ENCODE peak calls at places on chromosomes 11 and 22, in five cellular contexts. V, H, Y, S and X are unnamed samples.

GRCh38 chr11:109945626-109946321 is 147.4 kb upstream of the ZC3H12C start:
- DNase-seq in V (no peak), H (no peak), Y (no peak), S (no peak), X (no peak)

GRCh38 chr11:30244255-30244654 is 13.4 kb downstream of the FSHB start:
- DNase-seq in V (no peak), H (peak; percentile 4), Y (no peak), S (no peak), X (no peak)

GRCh38 chr11:27398413-27398780 is 35.4 kb upstream of the CCDC34 start:
- DNase-seq in V (no peak), H (no peak), Y (no peak), S (no peak), X (no peak)

GRCh38 chr11:67195971-67196418 is 70.3 kb upstream of the GRK2 start:
- DNase-seq in V (no peak), H (peak; percentile 85), Y (peak; percentile 28), S (no peak), X (no peak)

GRCh38 chr11:132941024-132941646 is 591.2 kb downstream of the OPCML start:
- DNase-seq in V (no peak), H (peak; percentile 33), Y (peak; percentile 66), S (no peak), X (no peak)

GRCh38 chr11:46930089-46930488 is 6.5 kb upstream of the CSTPP1 start:
- DNase-seq in V (no peak), H (peak; percentile 63), Y (no peak), S (no peak), X (peak; percentile 67)

GRCh38 chr22:50698546-50698945 is 25.9 kb downstream of the SHANK3 start:
- DNase-seq in V (peak; percentile 19), H (no peak), Y (no peak), S (no peak), X (no peak)

GRCh38 chr11:91560434-91560833 is 664.2 kb upstream of the FAT3 start:
- DNase-seq in V (no peak), H (no peak), Y (no peak), S (no peak), X (no peak)

GRCh38 chr11:95322546-95322945 is 91.5 kb upstream of the SESN3 start:
- DNase-seq in V (no peak), H (no peak), Y (no peak), S (no peak), X (no peak)

GRCh38 chr22:39920134-39920743 is 19.4 kb downstream of the GRAP2 start:
- DNase-seq in V (no peak), H (no peak), Y (no peak), S (no peak), X (no peak)

GRCh38 chr11:133905677-133906156 is 51.1 kb downstream of the IGSF9B start:
- DNase-seq in V (no peak), H (no peak), Y (no peak), S (no peak), X (no peak)

GRCh38 chr11:77188912-77189491 is 61.0 kb downstream of the MYO7A start:
- DNase-seq in V (no peak), H (no peak), Y (peak; percentile 64), S (no peak), X (no peak)

GRCh38 chr11:135022430-135022829 is 610.4 kb upstream of the B3GAT1 start:
- DNase-seq in V (no peak), H (no peak), Y (no peak), S (no peak), X (no peak)

GRCh38 chr22:38397189-38398097 is 57.6 kb downstream of the KCNJ4 start:
- DNase-seq in V (peak; percentile 64), H (no peak), Y (peak; percentile 92), S (peak; percentile 86), X (peak; percentile 53)

GRCh38 chr11:22787565-22788162 is 41.9 kb downstream of the SVIP start:
- DNase-seq in V (no peak), H (peak; percentile 6), Y (peak; percentile 81), S (peak; percentile 69), X (peak; percentile 33)

GRCh38 chr11:12319734-12320387 is 57.5 kb upstream of the PARVA start:
- DNase-seq in V (no peak), H (no peak), Y (no peak), S (peak; percentile 48), X (no peak)

GRCh38 chr22:23237841-23238240 is 57.5 kb downstream of the BCR start:
- DNase-seq in V (no peak), H (no peak), Y (no peak), S (no peak), X (no peak)

GRCh38 chr11:46513934-46514342 is 79.9 kb downstream of the AMBRA1 start:
- DNase-seq in V (peak; percentile 47), H (no peak), Y (no peak), S (no peak), X (no peak)

GRCh38 chr22:32469799-32470212 is 4.8 kb upstream of the FBXO7 start:
- DNase-seq in V (no peak), H (peak; percentile 86), Y (no peak), S (no peak), X (no peak)

GRCh38 chr11:46369458-46370152 is 11.9 kb upstream of the MDK start:
- DNase-seq in V (no peak), H (peak; percentile 54), Y (peak; percentile 92), S (peak; percentile 41), X (peak; percentile 67)

GRCh38 chr22:19319281-19319680 is 27.8 kb upstream of the CLTCL1 start:
- DNase-seq in V (no peak), H (no peak), Y (no peak), S (no peak), X (no peak)

GRCh38 chr22:19853058-19853878 is 1.4 kb downstream of the GNB1L start:
- DNase-seq in V (no peak), H (no peak), Y (no peak), S (no peak), X (no peak)

GRCh38 chr11:26847459-26847858 is 125.6 kb upstream of the SLC5A12 start:
- DNase-seq in V (no peak), H (no peak), Y (no peak), S (no peak), X (no peak)

GRCh38 chr11:61082931-61083531 is 19.3 kb upstream of the CD5 start:
- DNase-seq in V (no peak), H (no peak), Y (no peak), S (no peak), X (no peak)

GRCh38 chr11:65575568-65576231 is at the start of gene EHBP1L1:
- DNase-seq in V (peak; percentile 81), H (no peak), Y (peak; percentile 63), S (peak; percentile 76), X (peak; percentile 83)

GRCh38 chr11:110121204-110121603 is 28.0 kb downstream of the ZC3H12C start:
- DNase-seq in V (no peak), H (peak; percentile 43), Y (no peak), S (no peak), X (no peak)

GRCh38 chr11:66969584-66970205 is 5.4 kb upstream of the C11orf86 start:
- DNase-seq in V (no peak), H (peak; percentile 80), Y (no peak), S (no peak), X (no peak)

GRCh38 chr11:73201888-73202810 is 15.9 kb upstream of the P2RY2 start:
- DNase-seq in V (no peak), H (no peak), Y (no peak), S (no peak), X (no peak)

GRCh38 chr11:128549256-128549944 is 38.0 kb downstream of the ETS1 start:
- DNase-seq in V (peak; percentile 82), H (no peak), Y (peak; percentile 58), S (no peak), X (no peak)

GRCh38 chr11:2693851-2694261 is 5.9 kb downstream of the KCNQ1OT1 start:
- DNase-seq in V (peak; percentile 7), H (no peak), Y (peak; percentile 56), S (no peak), X (no peak)

GRCh38 chr11:62543680-62544444 is 2.7 kb downstream of the AHNAK start:
- DNase-seq in V (no peak), H (no peak), Y (no peak), S (no peak), X (no peak)

GRCh38 chr11:62544521-62545436 is 1.8 kb downstream of the AHNAK start:
- DNase-seq in V (peak; percentile 53), H (no peak), Y (no peak), S (no peak), X (peak; percentile 62)

GRCh38 chr11:62546244-62546936 is at the start of gene AHNAK:
- DNase-seq in V (peak; percentile 91), H (peak; percentile 65), Y (peak; percentile 76), S (peak; percentile 48), X (peak; percentile 79)

GRCh38 chr11:62546937-62547625 is 475 bp upstream of the AHNAK start:
- DNase-seq in V (peak; percentile 42), H (peak; percentile 63), Y (peak; percentile 60), S (no peak), X (peak; percentile 35)

GRCh38 chr11:62545437-62546243 is 966 bp downstream of the AHNAK start:
- DNase-seq in V (peak; percentile 95), H (peak; percentile 85), Y (peak; percentile 83), S (no peak), X (peak; percentile 96)
- TF ChIP-seq CTCF in V (peak; percentile 23), H (peak; percentile 39), Y (peak; percentile 6), S (peak; percentile 3), X (no peak)

GRCh38 chr11:74490945-74491344 is 2.6 kb downstream of the LIPT2 start:
- DNase-seq in V (no peak), H (no peak), Y (no peak), S (no peak), X (no peak)

GRCh38 chr11:74492084-74492483 is 1.4 kb downstream of the LIPT2 start:
- DNase-seq in V (no peak), H (no peak), Y (peak; percentile 2), S (no peak), X (no peak)

GRCh38 chr11:74492974-74493815 is at the start of gene LIPT2:
- DNase-seq in V (peak; percentile 97), H (peak; percentile 94), Y (peak; percentile 99), S (peak; percentile 99), X (peak; percentile 98)

GRCh38 chr11:74485868-74486267 is 7.7 kb downstream of the LIPT2 start:
- DNase-seq in V (no peak), H (no peak), Y (no peak), S (no peak), X (no peak)

GRCh38 chr11:74487875-74488274 is 5.6 kb downstream of the LIPT2 start:
- DNase-seq in V (no peak), H (no peak), Y (peak; percentile 55), S (no peak), X (peak; percentile 63)
- TF ChIP-seq CTCF in V (no peak), H (peak; percentile 51), Y (peak; percentile 63), S (no peak), X (peak; percentile 51)

DNA sequence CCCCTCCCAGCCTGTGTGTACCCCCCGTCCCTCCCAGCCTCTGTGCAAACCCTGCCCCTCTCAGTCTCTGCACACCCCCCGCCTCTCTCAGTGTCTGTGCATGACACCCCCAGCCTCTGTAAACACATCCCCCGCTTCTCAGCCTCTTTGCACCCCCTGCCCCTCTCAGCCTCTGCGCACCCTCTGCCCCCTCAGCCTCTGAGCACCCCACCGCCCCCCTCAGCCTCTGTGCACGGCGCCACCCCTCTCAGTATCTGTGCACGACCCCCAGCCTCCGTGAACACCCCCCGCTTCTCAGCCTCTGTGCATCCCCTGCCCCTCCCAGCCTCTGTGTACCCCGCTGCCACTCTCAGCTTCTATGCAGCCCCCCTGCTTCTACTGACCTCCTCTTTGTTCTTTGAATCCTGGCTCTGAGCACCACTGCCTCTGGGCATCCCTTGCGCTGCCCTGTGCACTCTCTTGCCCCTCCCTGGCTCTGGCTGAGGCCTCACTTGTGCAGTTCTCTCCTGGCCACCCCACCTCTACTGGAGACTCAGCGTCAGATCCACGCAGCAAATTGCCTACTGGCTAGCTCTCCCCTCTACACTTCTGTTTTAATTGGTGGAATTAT is 838.4 kb downstream of the TBC1D22A start:
- DNase-seq in V (no peak), H (no peak), Y (no peak), S (no peak), X (no peak)
- TF ChIP-seq CTCF in V (no peak), H (no peak), Y (no peak), S (no peak), X (no peak)

GRCh38 chr22:37162221-37163095 is 12.7 kb upstream of the IL2RB start:
- DNase-seq in V (no peak), H (no peak), Y (no peak), S (peak; percentile 89), X (no peak)
- TF ChIP-seq CTCF in V (no peak), H (no peak), Y (no peak), S (peak; percentile 34), X (no peak)